ENCODE peak calls at places on chromosomes 7 and 10, in four cellular contexts. V is right lobe of liver, O is neural crest cell, I is progenitor cell of endocrine pancreas. H is an unnamed sample.

GRCh38 chr10:118112496-118113125 is 65.9 kb upstream of the RAB11FIP2 start:
- DNase-seq in O (no peak), V (no peak), I (no peak), H (no peak)

GRCh38 chr10:103881420-103882284 is 26.3 kb upstream of the SH3PXD2A start:
- DNase-seq in I (no peak), O (no peak), V (no peak), H (no peak)

GRCh38 chr10:124254519-124254918 is 161.1 kb upstream of the CHST15 start:
- DNase-seq in V (no peak), O (no peak), I (no peak), H (no peak)

GRCh38 chr7:25318077-25318476 is 89.8 kb upstream of the NPVF start:
- DNase-seq in I (no peak), V (no peak), O (no peak), H (no peak)

GRCh38 chr7:103347507-103348267 is at the start of gene PSMC2:
- DNase-seq in O (peak), V (peak), I (peak), H (peak)

GRCh38 chr7:25431956-25432355 is 203.7 kb upstream of the NPVF start:
- DNase-seq in V (no peak), I (no peak), O (no peak), H (no peak)

GRCh38 chr7:139853576-139854511 is 24.8 kb downstream of the TBXAS1 start:
- DNase-seq in I (no peak), O (no peak), V (no peak), H (no peak)

GRCh38 chr7:33186187-33186586 is 56.8 kb downstream of the BBS9 start:
- DNase-seq in I (no peak), V (no peak), O (no peak), H (no peak)

GRCh38 chr10:29784175-29784773 is 149.5 kb upstream of the SVIL start:
- DNase-seq in V (no peak), O (no peak), I (no peak), H (no peak)

GRCh38 chr10:133327651-133328357 is 8.9 kb downstream of the CALY start:
- DNase-seq in V (no peak), I (no peak), O (no peak), H (no peak)

GRCh38 chr7:4076701-4077294 is 605.3 kb upstream of the FOXK1 start:
- DNase-seq in V (no peak), I (no peak), O (no peak), H (no peak)

GRCh38 chr10:98321203-98321780 is 53.3 kb upstream of the LOXL4 start:
- DNase-seq in I (no peak), V (no peak), O (no peak), H (peak)

GRCh38 chr7:110573862-110574528 is 516.9 kb upstream of the LRRN3 start:
- DNase-seq in I (no peak), V (no peak), O (no peak), H (no peak)

GRCh38 chr10:118457824-118458428 is 115.8 kb upstream of the FAM204A start:
- DNase-seq in O (no peak), V (no peak), I (no peak), H (no peak)

GRCh38 chr7:3065724-3066143 is 22.1 kb upstream of the CARD11 start:
- DNase-seq in O (peak), I (peak), V (no peak), H (peak)

GRCh38 chr10:55174419-55174818 is 373.4 kb upstream of the PCDH15 start:
- DNase-seq in V (no peak), I (no peak), O (no peak), H (no peak)

GRCh38 chr7:24965831-24966708 is 13.9 kb downstream of the OSBPL3 start:
- DNase-seq in I (no peak), O (no peak), V (no peak), H (peak)

GRCh38 chr7:81447351-81447952 is 322.4 kb downstream of the HGF start:
- DNase-seq in O (no peak), V (no peak), I (no peak), H (no peak)

GRCh38 chr10:22027666-22028238 is 24.2 kb upstream of the DNAJC1 start:
- DNase-seq in O (no peak), I (no peak), V (no peak), H (no peak)

GRCh38 chr7:151327022-151327421 is 14.6 kb upstream of the NUB1 start:
- DNase-seq in O (no peak), I (no peak), V (no peak), H (no peak)

GRCh38 chr10:102122450-102122849 is 2.3 kb upstream of the LDB1 start:
- DNase-seq in I (no peak), V (no peak), O (no peak), H (no peak)

GRCh38 chr10:69362471-69362954 is 54.2 kb downstream of the TACR2 start:
- DNase-seq in V (no peak), I (no peak), O (no peak), H (peak)

GRCh38 chr10:58645762-58646161 is 133.1 kb downstream of the BICC1 start:
- DNase-seq in V (no peak), O (no peak), I (no peak), H (no peak)

GRCh38 chr7:36103837-36104561 is 49.1 kb upstream of the EEPD1 start:
- DNase-seq in I (no peak), V (no peak), O (no peak), H (no peak)

GRCh38 chr10:131272897-131273451 is 38.5 kb downstream of the TCERG1L start:
- DNase-seq in V (no peak), I (no peak), O (no peak), H (no peak)

GRCh38 chr7:143385891-143386781 is 5.0 kb downstream of the ZYX start:
- DNase-seq in V (no peak), O (no peak), I (no peak), H (no peak)

GRCh38 chr10:88004451-88004850 is 141.0 kb downstream of the PTEN start:
- DNase-seq in I (no peak), O (no peak), V (no peak), H (no peak)

GRCh38 chr10:69176823-69177222 is 3.2 kb upstream of the SUPV3L1 start:
- DNase-seq in I (no peak), V (no peak), O (no peak), H (no peak)

GRCh38 chr10:104299031-104299904 is 30.3 kb downstream of the GSTO2 start:
- DNase-seq in V (no peak), O (no peak), I (no peak), H (no peak)

GRCh38 chr10:73225518-73225917 is 21.5 kb downstream of the DNAJC9 start:
- DNase-seq in I (no peak), O (no peak), V (no peak), H (no peak)

GRCh38 chr10:125515571-125515970 is 167.4 kb downstream of the TEX36 start:
- DNase-seq in V (no peak), I (no peak), O (no peak), H (no peak)

DNA sequence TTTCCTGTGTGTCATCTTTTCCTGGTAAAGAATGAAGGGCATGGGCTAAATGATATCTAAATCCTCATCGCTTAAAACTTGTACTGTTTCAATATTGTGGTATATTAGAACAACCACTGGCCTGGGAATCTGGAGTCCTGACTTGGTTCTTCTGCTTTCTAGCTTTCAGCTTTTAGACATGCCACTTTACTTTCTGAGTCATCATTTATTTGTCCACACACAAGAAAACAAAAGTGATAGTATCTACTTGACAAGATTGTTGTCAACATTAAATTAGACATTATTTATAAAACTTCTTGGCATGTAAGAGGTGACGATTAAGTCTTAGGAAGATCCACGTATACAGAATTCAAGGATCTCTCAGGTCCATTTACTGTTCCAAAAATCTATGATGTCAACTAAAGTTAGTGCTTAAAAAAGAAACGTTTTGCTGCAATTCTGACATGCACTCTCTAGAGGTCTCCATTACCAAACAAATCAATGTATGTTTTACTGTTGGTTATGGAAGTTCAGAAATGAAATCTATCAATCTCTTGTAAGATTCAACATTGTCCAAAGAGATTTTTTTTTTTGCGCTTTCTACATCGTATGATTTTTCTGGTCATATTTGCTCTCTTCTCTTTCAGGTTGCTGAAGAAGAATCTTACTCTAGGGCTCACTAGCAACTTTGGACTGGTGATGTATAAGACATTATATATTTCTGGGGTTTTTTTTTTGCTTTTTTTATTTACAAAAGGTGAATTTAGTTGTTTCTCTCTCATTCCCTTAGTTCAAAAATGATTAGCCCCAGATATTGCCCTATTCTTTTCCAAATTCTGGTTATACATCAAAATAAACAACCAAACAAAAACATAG is 53.6 kb upstream of the DYNC1I1 start:
- DNase-seq in O (no peak), I (no peak), V (no peak), H (no peak)
- TF ChIP-seq CTCF in O (peak), I (peak), V (peak), H (no peak)

DNA sequence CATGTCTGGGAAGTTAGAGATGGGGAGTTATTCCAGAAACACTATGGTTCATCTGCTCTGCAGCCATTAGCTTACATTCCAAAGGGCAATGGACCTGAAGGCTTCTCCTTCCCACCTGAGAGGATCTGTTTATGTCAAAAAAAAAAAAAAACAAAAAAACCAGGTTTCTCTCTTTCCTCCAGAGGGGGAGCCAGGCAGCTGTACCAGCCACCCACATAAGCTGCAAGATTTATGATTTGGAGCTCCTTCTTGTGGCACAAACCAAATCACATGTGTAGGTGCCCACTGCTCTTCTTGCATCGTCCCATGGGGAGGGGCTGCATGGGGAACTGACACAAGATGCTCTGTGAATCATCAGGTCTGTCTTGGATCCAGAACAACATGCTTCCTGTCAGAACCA is 231.6 kb upstream of the IGFBP3 start:
- DNase-seq in O (no peak), V (no peak), I (no peak), H (no peak)
- TF ChIP-seq CTCF in O (no peak), V (peak), I (no peak), H (no peak)

DNA sequence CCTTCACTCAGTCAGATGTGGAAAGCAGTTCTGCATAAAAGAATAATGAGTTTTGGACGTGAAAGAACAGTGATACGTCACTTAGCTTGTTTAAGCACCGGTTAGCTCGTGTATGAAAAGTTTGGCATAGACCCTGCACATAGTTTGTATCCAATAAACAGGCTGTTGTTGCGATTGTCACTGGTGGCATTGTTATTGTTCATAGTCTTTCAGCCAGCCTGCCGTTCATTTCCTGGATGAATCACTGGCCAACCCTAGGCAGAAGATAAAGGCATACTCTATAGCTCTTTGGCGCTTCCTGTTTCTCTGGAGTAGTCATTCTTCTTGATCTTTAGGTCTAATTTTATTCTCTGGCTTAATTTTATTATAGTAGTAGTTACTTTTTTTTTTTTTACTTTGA is 57.8 kb upstream of the ANKRD30A start:
- DNase-seq in O (no peak), V (no peak), I (no peak), H (no peak)
- TF ChIP-seq CTCF in O (no peak), V (no peak), I (no peak), H (no peak)

GRCh38 chr10:100019824-100020160 is 10.0 kb upstream of the DNMBP start:
- DNase-seq in I (no peak), O (no peak), V (no peak), H (no peak)

GRCh38 chr10:100020883-100021248 is 11.1 kb upstream of the DNMBP start:
- DNase-seq in O (no peak), I (no peak), V (no peak), H (peak)

GRCh38 chr10:100021322-100021721 is 11.6 kb upstream of the DNMBP start:
- DNase-seq in V (no peak), O (no peak), I (no peak), H (no peak)

GRCh38 chr10:100022403-100022802 is 12.7 kb upstream of the DNMBP start:
- DNase-seq in V (no peak), I (no peak), O (no peak), H (no peak)

DNA sequence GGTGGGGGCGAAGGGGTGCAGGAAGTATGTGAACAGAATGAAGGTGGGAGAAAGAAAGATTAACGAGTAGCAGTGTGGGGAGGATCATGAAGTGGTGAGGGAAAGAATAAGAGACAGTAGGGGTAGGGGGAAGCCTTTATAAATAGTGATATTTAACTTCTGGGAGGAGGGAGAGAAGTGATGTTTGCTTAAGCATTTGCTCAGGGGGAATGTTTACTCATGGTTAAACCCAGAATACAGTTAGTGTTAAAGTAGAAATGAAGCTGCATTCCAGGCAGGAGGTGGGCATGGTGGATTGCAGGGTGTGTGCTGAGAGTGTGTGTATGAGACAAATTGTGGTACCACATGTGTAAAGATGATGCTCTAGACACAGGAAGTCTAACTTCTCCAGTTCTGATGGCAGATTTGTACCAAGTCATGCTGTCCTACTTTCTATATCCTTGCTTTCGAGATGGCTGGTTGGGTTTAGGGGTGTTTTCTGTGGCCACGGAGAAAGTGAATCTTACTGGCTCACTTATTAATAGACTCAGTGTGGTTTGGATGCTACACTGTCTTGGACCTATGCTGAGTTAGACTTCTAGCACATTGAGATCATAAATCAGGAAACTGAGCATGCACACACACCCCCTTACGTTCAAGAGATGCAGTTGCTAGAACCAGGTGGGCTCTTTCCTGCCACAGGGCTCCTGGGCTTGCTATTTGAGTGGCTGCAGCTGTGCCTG is 10.6 kb upstream of the DNMBP start:
- DNase-seq in I (no peak), O (no peak), V (no peak), H (no peak)
- TF ChIP-seq CTCF in I (no peak), O (peak), V (no peak), H (no peak)

DNA sequence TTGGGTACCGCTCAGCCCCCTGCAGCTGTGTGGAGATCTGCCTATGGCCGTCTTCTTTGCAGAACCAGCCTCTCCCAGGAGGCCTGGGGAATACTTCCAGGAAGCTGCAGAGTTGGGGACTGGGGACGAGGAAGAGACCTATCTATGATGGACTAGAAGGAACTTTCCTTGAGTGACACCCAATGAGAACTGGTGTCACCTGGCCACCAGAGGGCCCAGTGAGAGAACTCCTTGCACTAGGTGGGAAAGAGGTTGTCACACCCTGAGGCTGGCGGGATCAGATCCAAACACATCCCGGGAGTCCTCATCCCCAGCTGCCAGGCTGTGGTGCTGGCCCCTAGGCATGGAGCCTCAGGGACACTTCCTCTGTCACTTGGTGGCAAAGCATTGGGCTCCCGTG is 4.9 kb upstream of the GRID2IP start:
- DNase-seq in V (no peak), O (no peak), I (no peak), H (no peak)
- TF ChIP-seq CTCF in V (peak), O (peak), I (peak), H (no peak)

GRCh38 chr7:92421676-92422435 is 25.4 kb upstream of the GATAD1 start:
- DNase-seq in I (no peak), O (no peak), V (no peak), H (no peak)

GRCh38 chr7:92415225-92415624 is 32.1 kb upstream of the GATAD1 start:
- DNase-seq in O (no peak), I (no peak), V (no peak), H (no peak)

GRCh38 chr7:92422926-92423325 is 24.4 kb upstream of the GATAD1 start:
- DNase-seq in I (no peak), V (no peak), O (no peak), H (no peak)

GRCh38 chr7:92412745-92413144 is 34.5 kb upstream of the GATAD1 start:
- DNase-seq in O (no peak), V (no peak), I (no peak), H (no peak)

GRCh38 chr7:92417913-92418312 is 29.4 kb upstream of the GATAD1 start:
- DNase-seq in V (no peak), O (no peak), I (no peak), H (no peak)
- TF ChIP-seq CTCF in V (no peak), O (no peak), I (no peak), H (no peak)

DNA sequence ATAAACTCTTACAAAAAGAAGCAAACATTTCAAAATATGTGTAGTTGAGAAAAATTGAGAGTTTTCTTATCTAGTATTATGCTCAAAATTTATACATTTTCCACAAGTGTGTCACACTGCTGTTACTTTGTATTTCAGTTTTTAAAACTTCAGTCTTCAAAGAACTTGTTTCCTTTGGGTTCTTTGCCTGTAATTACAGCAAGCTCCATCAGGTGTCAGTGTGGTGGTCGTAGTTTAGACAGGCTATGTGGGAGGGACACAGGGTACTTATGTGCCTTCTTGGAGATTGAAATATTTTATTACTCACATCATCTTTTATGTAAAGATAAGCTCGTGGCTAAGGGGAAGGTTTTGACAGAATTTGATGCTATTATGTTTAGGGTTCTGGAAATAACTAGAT is 360.5 kb downstream of the FGFR2 start:
- DNase-seq in I (no peak), O (no peak), V (no peak), H (no peak)
- TF ChIP-seq CTCF in I (peak), O (peak), V (no peak), H (peak)

H was measured in glutamatergic neuron.